ENCODE peak calls at places on chromosomes 12 and 14, in four cellular contexts. M, D, A and J are unnamed samples.

GRCh38 chr14:39912192-39913100 is 480.2 kb upstream of the FBXO33 start:
- DNase-seq in M (no peak), D (no peak), A (no peak), J (no peak)

GRCh38 chr14:102185360-102185759 is 45.7 kb downstream of the WDR20 start:
- DNase-seq in M (no peak), D (no peak), A (no peak), J (no peak)

GRCh38 chr12:80517655-80518054 is 73.6 kb downstream of the PTPRQ start:
- DNase-seq in M (no peak), D (no peak), A (no peak), J (no peak)

GRCh38 chr12:20368653-20369163 is 371 bp downstream of the PDE3A start:
- DNase-seq in M (peak; percentile 39), D (peak; percentile 30), A (no peak), J (peak; percentile 28)

GRCh38 chr14:49019467-49020100 is 566.6 kb downstream of the RPS29 start:
- DNase-seq in M (no peak), D (no peak), A (peak; percentile 64), J (no peak)

GRCh38 chr12:96876966-96877365 is 30.1 kb upstream of the NEDD1 start:
- DNase-seq in M (no peak), D (no peak), A (no peak), J (no peak)

GRCh38 chr12:71973687-71974086 is 35.0 kb downstream of the TPH2 start:
- DNase-seq in M (no peak), D (no peak), A (no peak), J (no peak)

GRCh38 chr14:68794856-68795601 is 2.2 kb upstream of the ZFP36L1 start:
- DNase-seq in M (no peak), D (no peak), A (peak; percentile 59), J (peak; percentile 23)

GRCh38 chr12:34399631-34400422 is 377.5 kb downstream of the ALG10 start:
- DNase-seq in M (no peak), D (peak; percentile 10), A (no peak), J (no peak)

GRCh38 chr12:89632778-89633177 is 75.9 kb downstream of the ATP2B1 start:
- DNase-seq in M (no peak), D (no peak), A (no peak), J (no peak)

GRCh38 chr12:108914031-108914630 is 34.2 kb downstream of the DAO start:
- DNase-seq in M (no peak), D (no peak), A (no peak), J (no peak)

GRCh38 chr12:56451147-56451546 is 1.9 kb upstream of the TIMELESS start:
- DNase-seq in M (no peak), D (no peak), A (no peak), J (no peak)

GRCh38 chr12:3090238-3091029 is 13.3 kb downstream of the TSPAN9 start:
- DNase-seq in M (no peak), D (no peak), A (no peak), J (no peak)

GRCh38 chr12:110179291-110179690 is 55.1 kb downstream of the IFT81 start:
- DNase-seq in M (no peak), D (no peak), A (peak; percentile 40), J (no peak)

DNA sequence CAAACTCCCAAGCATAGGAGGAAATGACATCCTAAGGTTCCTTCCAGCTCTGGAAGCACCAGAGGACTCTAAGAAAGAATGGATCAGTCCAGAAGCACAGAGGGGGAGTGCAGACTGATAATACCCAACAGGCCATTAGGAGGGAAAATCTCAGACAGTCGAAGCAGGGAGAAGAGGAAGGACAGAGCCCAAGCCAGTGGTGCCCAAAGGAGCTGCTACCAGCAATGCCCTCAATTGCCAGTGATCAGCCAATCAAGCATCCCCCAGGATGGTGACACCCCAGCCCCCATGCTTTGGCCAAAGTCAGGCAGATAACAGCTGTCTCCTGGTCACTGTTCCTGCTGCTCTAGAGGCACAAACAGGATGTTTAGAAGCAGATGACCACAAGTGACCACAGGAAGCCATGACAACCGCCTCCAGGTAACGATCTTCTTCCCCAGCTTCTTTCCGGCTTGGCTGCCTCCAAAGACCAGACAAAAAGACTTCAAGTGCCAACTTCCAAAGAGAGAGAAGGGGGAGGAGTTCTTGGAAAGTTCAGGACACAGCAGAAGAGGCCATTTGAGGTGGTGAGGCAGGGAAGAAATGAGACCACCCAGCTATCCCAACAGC is 16.2 kb downstream of the PXN start:
- DNase-seq in M (no peak), D (no peak), A (no peak), J (no peak)
- TF ChIP-seq CTCF in M (no peak), D (no peak), A (no peak), J (no peak)

DNA sequence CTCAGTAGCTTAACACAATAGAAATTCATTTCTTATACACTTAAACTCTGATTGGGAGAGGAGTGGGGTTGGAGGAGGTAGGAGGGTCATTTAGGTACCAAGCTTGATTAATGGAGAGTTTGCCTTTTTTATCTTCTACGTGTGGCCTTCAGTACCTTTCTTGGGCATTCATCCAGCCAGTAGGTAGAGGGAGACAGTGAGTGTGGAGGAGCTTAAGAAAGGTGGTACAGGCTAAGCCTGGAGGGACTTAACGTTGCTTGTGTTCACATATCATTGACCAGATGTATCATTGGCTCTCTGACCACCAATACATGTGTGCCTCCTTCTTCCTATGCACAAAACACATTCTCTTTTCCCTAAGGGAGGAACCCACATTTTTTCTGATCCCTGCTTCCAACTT is 232.9 kb upstream of the CRY1 start:
- DNase-seq in M (no peak), D (no peak), A (peak; percentile 1), J (no peak)
- TF ChIP-seq CTCF in M (no peak), D (no peak), A (no peak), J (no peak)

GRCh38 chr12:124939428-124940142 is 25.1 kb upstream of the UBC start:
- DNase-seq in M (peak; percentile 90), D (peak; percentile 85), A (peak; percentile 91), J (peak; percentile 92)

GRCh38 chr12:124940143-124940392 is 25.6 kb upstream of the UBC start:
- DNase-seq in M (no peak), D (no peak), A (no peak), J (no peak)

GRCh38 chr12:124938066-124938465 is 23.6 kb upstream of the UBC start:
- DNase-seq in M (no peak), D (no peak), A (peak; percentile 28), J (no peak)

GRCh38 chr12:124940393-124941169 is 26.1 kb upstream of the UBC start:
- DNase-seq in M (peak; percentile 71), D (peak; percentile 67), A (peak; percentile 90), J (peak; percentile 93)

DNA sequence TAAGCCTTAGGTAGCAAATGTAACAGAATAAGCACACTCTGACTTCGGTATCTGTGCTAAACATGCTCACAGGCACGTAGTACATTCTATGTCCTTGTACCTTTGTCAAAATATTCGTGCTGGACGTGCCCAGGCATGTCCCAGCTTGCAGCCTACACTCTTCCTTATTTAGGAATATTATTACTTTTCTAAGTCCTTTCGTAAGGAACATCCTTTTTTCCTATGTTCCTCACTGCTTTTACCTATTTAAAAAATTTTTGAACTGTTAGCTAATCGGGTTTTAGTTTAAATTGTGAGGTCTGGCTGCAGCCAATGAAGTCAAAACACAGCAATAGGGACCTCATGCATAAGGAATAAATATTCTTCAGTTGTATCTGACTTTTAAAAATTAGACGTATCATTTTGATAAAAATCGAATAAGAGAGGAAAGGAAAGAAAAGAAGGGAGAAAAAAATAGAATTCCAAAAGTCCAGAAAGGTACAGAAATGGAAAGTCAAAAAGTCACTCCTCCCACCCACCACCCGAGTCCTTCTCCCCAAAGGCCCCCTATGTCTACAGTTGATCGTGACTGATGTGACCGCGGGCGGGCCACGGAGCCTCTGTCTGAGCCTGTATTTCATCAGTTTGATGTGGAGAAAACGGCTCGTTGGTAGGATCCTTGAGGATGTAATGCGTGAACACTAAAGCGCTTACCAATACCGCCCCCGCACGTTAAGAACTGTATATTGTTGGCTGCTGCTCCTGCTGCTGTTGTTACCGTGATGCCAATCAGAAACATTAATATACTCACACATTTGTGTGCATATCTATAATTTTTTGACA is 24.4 kb upstream of the UBC start:
- DNase-seq in M (no peak), D (no peak), A (peak; percentile 88), J (peak; percentile 79)
- TF ChIP-seq CTCF in M (peak; percentile 64), D (peak; percentile 42), A (peak; percentile 86), J (peak; percentile 23)

DNA sequence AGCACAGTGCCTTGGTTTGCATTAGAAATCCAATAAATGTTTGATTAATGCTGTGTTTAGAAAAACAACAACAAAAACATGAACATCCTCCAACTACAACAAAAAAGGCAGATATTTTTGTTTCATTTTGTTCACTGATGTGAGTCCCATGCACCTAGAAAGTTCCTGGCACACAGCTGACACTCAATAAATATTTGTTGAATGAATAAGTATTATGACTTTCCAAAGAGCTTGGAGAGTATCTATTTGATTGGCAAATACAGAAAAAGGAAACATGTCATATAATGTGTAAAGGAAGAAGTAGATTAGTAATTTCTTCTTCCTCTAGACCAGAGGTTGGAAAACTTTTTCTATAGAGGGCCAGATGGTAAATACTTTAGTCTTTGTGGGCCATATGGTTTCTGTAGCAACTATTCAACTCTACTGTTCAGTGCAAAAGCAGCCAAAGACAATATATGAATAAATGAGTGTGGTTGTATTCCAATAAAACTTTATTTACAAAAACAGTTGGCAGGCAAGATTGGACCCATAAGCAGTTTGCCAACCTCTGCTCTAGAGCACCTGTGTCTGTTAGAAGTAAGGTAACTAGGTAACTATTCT is 312.3 kb upstream of the DIO2 start:
- DNase-seq in M (no peak), D (no peak), A (no peak), J (no peak)
- TF ChIP-seq CTCF in M (no peak), D (no peak), A (no peak), J (no peak)

GRCh38 chr12:14366211-14366762 is 805 bp downstream of the ATF7IP start:
- DNase-seq in M (no peak), D (no peak), A (peak; percentile 69), J (no peak)
- TF ChIP-seq CTCF in M (peak; percentile 67), D (peak; percentile 48), A (peak; percentile 85), J (no peak)

GRCh38 chr14:94770251-94770749 is 387 bp upstream of the GSC start:
- DNase-seq in M (no peak), D (no peak), A (no peak), J (no peak)

GRCh38 chr14:94768521-94769412 is 1.1 kb downstream of the GSC start:
- DNase-seq in M (peak; percentile 10), D (no peak), A (no peak), J (peak; percentile 7)

GRCh38 chr14:94770815-94771190 is 890 bp upstream of the GSC start:
- DNase-seq in M (no peak), D (no peak), A (no peak), J (no peak)

GRCh38 chr14:94768141-94768520 is 1.8 kb downstream of the GSC start:
- DNase-seq in M (no peak), D (no peak), A (no peak), J (no peak)

GRCh38 chr14:94769413-94770250 is at the start of gene GSC:
- DNase-seq in M (peak; percentile 44), D (peak; percentile 22), A (no peak), J (peak; percentile 43)
- TF ChIP-seq CTCF in M (no peak), D (peak; percentile 20), A (no peak), J (no peak)